ENCODE peak calls at places on chromosome 7, in six cellular contexts. H, R, T, X, M and S are unnamed samples.

GRCh38 chr7:83648464-83649241 is at the start of gene SEMA3E:
- DNase-seq in R (no peak), T (peak; percentile 33), H (no peak), X (no peak), M (peak; percentile 73), S (no peak)

GRCh38 chr7:157318015-157318706 is 18.6 kb upstream of the DNAJB6 start:
- DNase-seq in H (peak; percentile 67), R (no peak), T (no peak), M (peak; percentile 44), X (no peak), S (no peak)

GRCh38 chr7:81155654-81156373 is 237.0 kb upstream of the SEMA3C start:
- DNase-seq in T (no peak), X (no peak), M (no peak), H (no peak), R (no peak), S (no peak)

GRCh38 chr7:28060371-28060950 is 120.1 kb downstream of the JAZF1 start:
- DNase-seq in X (no peak), T (no peak), R (no peak), M (no peak), H (no peak), S (no peak)

GRCh38 chr7:29370531-29371314 is 176.1 kb downstream of the CHN2 start:
- DNase-seq in M (peak; percentile 24), R (no peak), X (no peak), T (no peak), H (no peak), S (no peak)

GRCh38 chr7:112266595-112267270 is 60.2 kb downstream of the ZNF277 start:
- DNase-seq in R (no peak), M (no peak), T (no peak), H (no peak), X (no peak), S (peak; percentile 97)

GRCh38 chr7:1716263-1717094 is 46.4 kb downstream of the ELFN1 start:
- DNase-seq in R (no peak), M (no peak), T (no peak), X (no peak), H (no peak), S (no peak)

GRCh38 chr7:17802056-17802455 is 138.2 kb downstream of the SNX13 start:
- DNase-seq in X (no peak), R (no peak), T (no peak), M (no peak), H (no peak), S (no peak)

GRCh38 chr7:43942997-43943701 is 16.9 kb downstream of the UBE2D4 start:
- DNase-seq in M (no peak), X (no peak), T (no peak), R (no peak), H (no peak), S (no peak)

GRCh38 chr7:2488681-2489080 is 12.5 kb upstream of the GRIFIN start:
- DNase-seq in R (no peak), H (no peak), T (no peak), X (no peak), M (no peak), S (no peak)

GRCh38 chr7:105439174-105439893 is 50.6 kb upstream of the SRPK2 start:
- DNase-seq in M (peak; percentile 17), H (no peak), X (no peak), T (no peak), R (no peak), S (no peak)

GRCh38 chr7:158646766-158647474 is 57.7 kb downstream of the NCAPG2 start:
- DNase-seq in X (no peak), R (no peak), T (no peak), M (no peak), H (no peak), S (peak; percentile 30)

GRCh38 chr7:138459300-138460175 is 521 bp upstream of the TRIM24 start:
- DNase-seq in R (no peak), H (peak; percentile 97), X (peak; percentile 83), M (peak; percentile 98), T (peak; percentile 98), S (peak; percentile 99)

GRCh38 chr7:36966039-36966438 is 241.7 kb upstream of the AOAH start:
- DNase-seq in X (no peak), R (no peak), M (no peak), H (no peak), T (no peak), S (no peak)

GRCh38 chr7:158093156-158093796 is 494.3 kb downstream of the PTPRN2 start:
- DNase-seq in T (no peak), M (no peak), R (no peak), H (no peak), X (no peak), S (no peak)

GRCh38 chr7:18700147-18700546 is 204.6 kb downstream of the HDAC9 start:
- DNase-seq in M (no peak), H (no peak), T (no peak), X (no peak), R (no peak), S (no peak)

GRCh38 chr7:121634356-121634755 is 238.2 kb upstream of the FAM3C start:
- DNase-seq in H (no peak), M (no peak), X (no peak), T (no peak), R (no peak), S (peak; percentile 35)

GRCh38 chr7:79317728-79318127 is 135.7 kb downstream of the MAGI2 start:
- DNase-seq in T (no peak), M (peak; percentile 38), H (no peak), R (no peak), X (no peak), S (no peak)

GRCh38 chr7:45123913-45124312 is 12.4 kb upstream of the TBRG4 start:
- DNase-seq in H (no peak), M (no peak), X (no peak), R (no peak), T (no peak), S (no peak)

GRCh38 chr7:139366400-139366799 is 6.7 kb downstream of the LUC7L2 start:
- DNase-seq in H (no peak), R (no peak), X (no peak), T (no peak), M (no peak), S (no peak)